ENCODE peak calls at places on chromosomes 4 and X, in eight cellular contexts. F, G, E, L, B, U, P and J are unnamed samples.

GRCh38 chr4:164614999-164615398 is 138.9 kb upstream of the SMIM31 start:
- DNase-seq in F (no peak), E (peak; percentile 2), P (no peak), B (no peak), G (no peak), L (no peak), U (no peak), J (no peak)

GRCh38 chr4:6779667-6780565 is 2.6 kb upstream of the KIAA0232 start:
- DNase-seq in F (no peak), E (no peak), B (no peak), G (no peak), L (no peak), P (no peak), U (peak; percentile 51), J (no peak)

GRCh38 chrX:115606861-115607260 is 45.9 kb downstream of the PLS3 start:
- DNase-seq in U (no peak), L (no peak), F (no peak), G (no peak), P (no peak), E (no peak), B (no peak), J (no peak)

GRCh38 chrX:9578083-9578779 is 113.4 kb downstream of the TBL1X start:
- DNase-seq in E (no peak), B (no peak), P (no peak), U (no peak), L (no peak), G (no peak), F (no peak), J (no peak)

GRCh38 chrX:106035064-106035463 is 3.5 kb downstream of the SERPINA7 start:
- DNase-seq in U (no peak), P (no peak), F (no peak), E (no peak), L (no peak), B (no peak), G (no peak), J (no peak)

GRCh38 chrX:12777670-12778069 is 13.5 kb upstream of the PRPS2 start:
- DNase-seq in B (no peak), G (no peak), L (no peak), P (no peak), E (peak; percentile 57), U (no peak), F (no peak), J (no peak)

GRCh38 chr4:76156635-76157034 is 8.4 kb upstream of the NUP54 start:
- DNase-seq in E (no peak), F (no peak), L (no peak), U (no peak), G (no peak), B (no peak), P (no peak), J (no peak)

GRCh38 chr4:66736593-66736992 is 808.7 kb downstream of the CENPC start:
- DNase-seq in E (no peak), G (no peak), B (no peak), F (no peak), U (no peak), L (no peak), P (no peak), J (no peak)

GRCh38 chr4:71498002-71498401 is 159.2 kb downstream of the SLC4A4 start:
- DNase-seq in L (no peak), B (no peak), G (no peak), P (no peak), U (no peak), E (no peak), F (no peak), J (no peak)

GRCh38 chr4:33411182-33411581 is 2691.0 kb downstream of the PCDH7 start:
- DNase-seq in P (no peak), L (no peak), B (peak; percentile 5), U (no peak), G (no peak), F (no peak), E (peak; percentile 6), J (no peak)

GRCh38 chr4:188971125-188971524 is 831.9 kb downstream of the TRIML1 start:
- DNase-seq in L (no peak), E (peak; percentile 30), P (no peak), F (no peak), U (peak; percentile 49), B (no peak), G (no peak), J (no peak)